ENCODE peak calls at places on chromosomes 1 and 21, in ten cellular contexts. E is mesendoderm; R is naive thymus-derived CD4-positive, alpha-beta T cell; B is Kasumi-1; L is activated CD4-positive, CD25-positive, alpha-beta regulatory T cell treated with anti-CD3 and anti-CD28 coated beads, Interleukin-2, amount 50 U/mL, for 16 hours; K is iPS-NIHi11; F is GM03348; V is HL-60; A is prostate gland; U is effector memory CD4-positive, alpha-beta T cell. M is an unnamed sample.

GRCh38 chr1:85617582-85618237 is 37.1 kb downstream of the CCN1 start:
- DNase-seq in E (no peak), R (no peak), B (no peak), L (no peak), K (no peak), F (peak; percentile 77), V (no peak), A (no peak), U (no peak), M (no peak)

GRCh38 chr1:85224734-85225623 is 24.2 kb upstream of the SYDE2 start:
- DNase-seq in E (peak; percentile 98), R (no peak), B (no peak), L (no peak), K (peak; percentile 60), F (no peak), V (no peak), A (peak; percentile 67), U (no peak), M (peak; percentile 73)

GRCh38 chr1:207077470-207078377 is 10.9 kb upstream of the C4BPB start:
- DNase-seq in E (peak; percentile 76), R (peak; percentile 69), B (peak; percentile 82), L (peak; percentile 28), K (peak; percentile 72), F (peak; percentile 74), V (peak; percentile 83), A (peak; percentile 75), U (peak; percentile 29), M (peak; percentile 83)

GRCh38 chr21:33558777-33559421 is 16.1 kb downstream of the SON start:
- DNase-seq in E (no peak), R (no peak), B (no peak), L (no peak), K (no peak), F (no peak), V (no peak), A (no peak), U (no peak), M (no peak)

GRCh38 chr1:159474926-159475325 is 35.4 kb downstream of the OR10J1 start:
- DNase-seq in E (no peak), R (no peak), B (no peak), L (no peak), K (no peak), F (no peak), V (no peak), A (no peak), U (no peak), M (no peak)

GRCh38 chr1:169711469-169712308 is at the start of gene SELL:
- DNase-seq in E (peak; percentile 86), R (peak; percentile 69), B (peak; percentile 90), L (peak; percentile 65), K (peak; percentile 69), F (peak; percentile 63), V (peak; percentile 79), A (peak; percentile 47), U (peak; percentile 38), M (peak; percentile 84)

GRCh38 chr1:56472860-56473259 is 106.5 kb downstream of the PLPP3 start:
- DNase-seq in E (no peak), R (no peak), B (peak; percentile 86), L (no peak), K (no peak), F (no peak), V (peak; percentile 76), A (no peak), U (no peak), M (no peak)

GRCh38 chr21:30340714-30341573 is 3.5 kb upstream of the KRTAP27-1 start:
- DNase-seq in E (peak; percentile 59), R (no peak), B (peak; percentile 33), L (no peak), K (peak; percentile 63), F (peak; percentile 43), V (no peak), A (peak; percentile 15), U (no peak), M (peak; percentile 63)

GRCh38 chr1:52632732-52633290 is at the start of gene SHISAL2A:
- DNase-seq in E (peak; percentile 74), R (peak; percentile 66), B (peak; percentile 43), L (peak; percentile 5), K (peak; percentile 76), F (peak; percentile 52), V (no peak), A (no peak), U (peak; percentile 46), M (peak; percentile 66)